ENCODE peak calls at places on chromosomes 11 and 22, in five cellular contexts. One of them, this sample, is unnamed.

GRCh38 chr11:117095301-117096139 is 2.7 kb downstream of the SIK3 start:
- DNase-seq in fibroblast of pulmonary artery: peak
- DNase-seq in RWPE2: no peak
- DNase-seq in neural progenitor cell: no peak
- DNase-seq in hypothalamus: no peak
- DNase-seq in this sample: no peak

GRCh38 chr22:46033256-46034200 is 56.6 kb upstream of the WNT7B start:
- DNase-seq in neural progenitor cell: no peak
- DNase-seq in fibroblast of pulmonary artery: no peak
- DNase-seq in RWPE2: no peak
- DNase-seq in hypothalamus: no peak
- DNase-seq in this sample: no peak

GRCh38 chr11:29518389-29519174 is 498.2 kb downstream of the KCNA4 start:
- DNase-seq in RWPE2: no peak
- DNase-seq in hypothalamus: no peak
- DNase-seq in neural progenitor cell: peak
- DNase-seq in fibroblast of pulmonary artery: peak
- DNase-seq in this sample: peak

GRCh38 chr11:19458721-19459120 is 218.0 kb upstream of the E2F8 start:
- DNase-seq in neural progenitor cell: no peak
- DNase-seq in RWPE2: no peak
- DNase-seq in fibroblast of pulmonary artery: no peak
- DNase-seq in hypothalamus: no peak
- DNase-seq in this sample: no peak

GRCh38 chr11:20566591-20567434 is 32.6 kb upstream of the SLC6A5 start:
- DNase-seq in fibroblast of pulmonary artery: no peak
- DNase-seq in hypothalamus: no peak
- DNase-seq in RWPE2: no peak
- DNase-seq in neural progenitor cell: no peak
- DNase-seq in this sample: no peak

GRCh38 chr22:30602049-30602448 is 4.9 kb upstream of the TCN2 start:
- DNase-seq in fibroblast of pulmonary artery: peak
- DNase-seq in RWPE2: no peak
- DNase-seq in hypothalamus: no peak
- DNase-seq in neural progenitor cell: peak
- DNase-seq in this sample: peak

GRCh38 chr11:7910389-7910788 is 20.7 kb downstream of the OR10A6 start:
- DNase-seq in hypothalamus: no peak
- DNase-seq in neural progenitor cell: no peak
- DNase-seq in RWPE2: no peak
- DNase-seq in fibroblast of pulmonary artery: no peak
- DNase-seq in this sample: no peak

GRCh38 chr11:96021901-96022650 is 98.2 kb upstream of the MTMR2 start:
- DNase-seq in hypothalamus: no peak
- DNase-seq in RWPE2: no peak
- DNase-seq in neural progenitor cell: peak
- DNase-seq in fibroblast of pulmonary artery: no peak
- DNase-seq in this sample: peak

GRCh38 chr11:8092587-8093424 is 11.8 kb downstream of the TUB start:
- DNase-seq in hypothalamus: peak
- DNase-seq in RWPE2: peak
- DNase-seq in fibroblast of pulmonary artery: peak
- DNase-seq in neural progenitor cell: peak
- DNase-seq in this sample: peak

GRCh38 chr11:17683378-17684161 is 35.8 kb upstream of the MYOD1 start:
- DNase-seq in RWPE2: no peak
- DNase-seq in hypothalamus: no peak
- DNase-seq in fibroblast of pulmonary artery: peak
- DNase-seq in neural progenitor cell: no peak
- DNase-seq in this sample: peak

GRCh38 chr11:126647735-126648134 is 292.2 kb downstream of the ST3GAL4 start:
- DNase-seq in fibroblast of pulmonary artery: peak
- DNase-seq in neural progenitor cell: peak
- DNase-seq in hypothalamus: no peak
- DNase-seq in RWPE2: no peak
- DNase-seq in this sample: no peak